ENCODE peak calls at places on chromosomes 2 and 18, in five cellular contexts. One of them, this sample, is unnamed.

GRCh38 chr18:59091204-59091603 is 48.5 kb upstream of the SEC11C start:
- DNase-seq in cardiac muscle cell: no peak
- DNase-seq in PC-3: no peak
- DNase-seq in stomach: no peak
- DNase-seq in lower lobe of right lung: no peak
- DNase-seq in this sample: no peak

GRCh38 chr2:136060401-136060940 is 57.5 kb downstream of the CXCR4 start:
- DNase-seq in cardiac muscle cell: peak; percentile 6
- DNase-seq in PC-3: no peak
- DNase-seq in stomach: no peak
- DNase-seq in lower lobe of right lung: no peak
- DNase-seq in this sample: no peak

GRCh38 chr2:64143154-64144056 is 815 bp downstream of the PELI1 start:
- DNase-seq in cardiac muscle cell: peak; percentile 59
- DNase-seq in PC-3: peak; percentile 41
- DNase-seq in stomach: no peak
- DNase-seq in lower lobe of right lung: peak; percentile 56
- DNase-seq in this sample: no peak

GRCh38 chr2:13109516-13109915 is 392.8 kb downstream of the TRIB2 start:
- DNase-seq in cardiac muscle cell: no peak
- DNase-seq in PC-3: no peak
- DNase-seq in stomach: no peak
- DNase-seq in lower lobe of right lung: no peak
- DNase-seq in this sample: no peak

GRCh38 chr2:159131267-159131790 is 155.2 kb downstream of the WDSUB1 start:
- DNase-seq in cardiac muscle cell: no peak
- DNase-seq in PC-3: no peak
- DNase-seq in stomach: no peak
- DNase-seq in lower lobe of right lung: no peak
- DNase-seq in this sample: no peak

GRCh38 chr2:170148161-170148560 is 29.8 kb upstream of the MYO3B start:
- DNase-seq in cardiac muscle cell: peak; percentile 14
- DNase-seq in PC-3: peak; percentile 78
- DNase-seq in stomach: no peak
- DNase-seq in lower lobe of right lung: no peak
- DNase-seq in this sample: no peak

GRCh38 chr2:31523871-31524492 is 56.8 kb downstream of the SRD5A2 start:
- DNase-seq in cardiac muscle cell: peak; percentile 63
- DNase-seq in PC-3: peak; percentile 86
- DNase-seq in stomach: peak; percentile 55
- DNase-seq in lower lobe of right lung: no peak
- DNase-seq in this sample: peak; percentile 32

GRCh38 chr2:102206666-102207341 is 20.0 kb downstream of the IL1RL2 start:
- DNase-seq in cardiac muscle cell: no peak
- DNase-seq in PC-3: peak; percentile 43
- DNase-seq in stomach: peak; percentile 92
- DNase-seq in lower lobe of right lung: no peak
- DNase-seq in this sample: no peak

GRCh38 chr2:45067859-45068642 is 58.8 kb upstream of the SIX2 start:
- DNase-seq in cardiac muscle cell: peak; percentile 69
- DNase-seq in PC-3: no peak
- DNase-seq in stomach: no peak
- DNase-seq in lower lobe of right lung: no peak
- DNase-seq in this sample: no peak

GRCh38 chr2:225454412-225454811 is 54.9 kb downstream of the NYAP2 start:
- DNase-seq in cardiac muscle cell: no peak
- DNase-seq in PC-3: no peak
- DNase-seq in stomach: no peak
- DNase-seq in lower lobe of right lung: no peak
- DNase-seq in this sample: no peak

GRCh38 chr18:49898421-49898820 is 85.1 kb upstream of the ACAA2 start:
- DNase-seq in cardiac muscle cell: peak; percentile 89
- DNase-seq in PC-3: peak; percentile 59
- DNase-seq in stomach: peak; percentile 48
- DNase-seq in lower lobe of right lung: no peak
- DNase-seq in this sample: peak; percentile 81

GRCh38 chr2:27798476-27798875 is 27.0 kb downstream of the MRPL33 start:
- DNase-seq in cardiac muscle cell: no peak
- DNase-seq in PC-3: no peak
- DNase-seq in stomach: no peak
- DNase-seq in lower lobe of right lung: peak; percentile 49
- DNase-seq in this sample: no peak

GRCh38 chr2:39603436-39603835 is 62.3 kb upstream of the TMEM178A start:
- DNase-seq in cardiac muscle cell: peak; percentile 71
- DNase-seq in PC-3: no peak
- DNase-seq in stomach: no peak
- DNase-seq in lower lobe of right lung: no peak
- DNase-seq in this sample: no peak

GRCh38 chr2:101119431-101119830 is 31.8 kb downstream of the TBC1D8 start:
- DNase-seq in cardiac muscle cell: no peak
- DNase-seq in PC-3: peak; percentile 21
- DNase-seq in stomach: peak; percentile 53
- DNase-seq in lower lobe of right lung: no peak
- DNase-seq in this sample: peak; percentile 41

GRCh38 chr2:1538663-1539062 is 125.4 kb downstream of the TPO start:
- DNase-seq in cardiac muscle cell: peak; percentile 21
- DNase-seq in PC-3: peak; percentile 62
- DNase-seq in stomach: no peak
- DNase-seq in lower lobe of right lung: no peak
- DNase-seq in this sample: no peak

GRCh38 chr18:55513199-55513598 is 74.8 kb downstream of the TCF4 start:
- DNase-seq in cardiac muscle cell: peak; percentile 55
- DNase-seq in PC-3: no peak
- DNase-seq in stomach: no peak
- DNase-seq in lower lobe of right lung: no peak
- DNase-seq in this sample: no peak

GRCh38 chr2:240742602-240743095 is 51.0 kb downstream of the AQP12A start:
- DNase-seq in cardiac muscle cell: no peak
- DNase-seq in PC-3: no peak
- DNase-seq in stomach: no peak
- DNase-seq in lower lobe of right lung: no peak
- DNase-seq in this sample: no peak

GRCh38 chr2:133322909-133323308 is 245.4 kb downstream of the NCKAP5 start:
- DNase-seq in cardiac muscle cell: no peak
- DNase-seq in PC-3: no peak
- DNase-seq in stomach: no peak
- DNase-seq in lower lobe of right lung: no peak
- DNase-seq in this sample: no peak

GRCh38 chr2:205590759-205591158 is 91.5 kb upstream of the NRP2 start:
- DNase-seq in cardiac muscle cell: peak; percentile 16
- DNase-seq in PC-3: peak; percentile 77
- DNase-seq in stomach: no peak
- DNase-seq in lower lobe of right lung: no peak
- DNase-seq in this sample: no peak

GRCh38 chr2:64610456-64610855 is 43.3 kb downstream of the SERTAD2 start:
- DNase-seq in cardiac muscle cell: no peak
- DNase-seq in PC-3: no peak
- DNase-seq in stomach: no peak
- DNase-seq in lower lobe of right lung: no peak
- DNase-seq in this sample: no peak

GRCh38 chr2:48122166-48122565 is 215.9 kb upstream of the FBXO11 start:
- DNase-seq in cardiac muscle cell: no peak
- DNase-seq in PC-3: no peak
- DNase-seq in stomach: no peak
- DNase-seq in lower lobe of right lung: no peak
- DNase-seq in this sample: no peak

DNA sequence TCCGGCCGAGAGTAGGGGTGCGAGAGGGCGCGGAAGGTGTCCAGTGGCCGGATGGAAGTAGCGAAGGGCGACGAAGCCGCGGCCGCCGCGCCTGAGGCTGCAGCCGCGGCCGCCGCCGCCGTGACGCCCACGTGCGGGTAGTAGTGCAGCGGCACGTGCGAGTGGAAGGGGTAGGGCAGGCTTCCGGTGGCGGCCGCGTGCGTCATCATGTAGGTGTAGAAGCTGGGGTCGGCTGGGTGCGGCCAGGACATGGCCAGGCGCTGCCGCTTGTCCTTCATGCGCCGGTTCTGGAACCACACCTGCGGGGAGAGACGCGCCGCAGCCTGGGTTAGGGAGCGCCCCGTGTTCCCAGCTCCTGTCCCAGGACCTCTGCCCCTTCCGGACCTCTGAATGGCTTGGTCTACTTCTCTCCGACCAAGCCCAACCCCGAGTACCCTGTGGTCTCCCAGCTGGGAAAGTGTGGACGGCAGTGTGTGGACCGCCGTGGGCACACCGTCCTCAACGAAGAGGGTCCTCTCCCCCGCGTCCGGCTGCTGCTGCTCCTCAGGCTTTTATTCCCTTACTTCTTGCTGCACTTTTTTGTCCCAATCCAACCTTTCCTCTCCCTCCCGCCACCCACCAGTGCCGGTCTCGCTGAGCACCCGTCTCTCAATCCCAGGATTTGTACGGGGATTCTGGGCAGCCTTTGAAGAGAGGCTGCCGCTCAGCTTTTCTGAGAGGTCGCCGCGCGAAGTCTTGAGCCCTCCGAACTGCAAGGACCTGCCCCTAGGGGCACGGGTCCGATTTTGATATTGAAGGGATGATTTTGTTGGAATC is 3.0 kb downstream of the EVX2 start:
- DNase-seq in cardiac muscle cell: no peak
- DNase-seq in PC-3: no peak
- DNase-seq in stomach: no peak
- DNase-seq in lower lobe of right lung: no peak
- DNase-seq in this sample: no peak
- H3K4me3 ChIP-seq in cardiac muscle cell: peak overlapping the region; percentile 32
- H3K4me3 ChIP-seq in PC-3: no peak overlapping the region
- H3K4me3 ChIP-seq in stomach: peak overlapping the region; percentile 34
- H3K4me3 ChIP-seq in lower lobe of right lung: no peak overlapping the region
- H3K4me3 ChIP-seq in this sample: no peak overlapping the region

DNA sequence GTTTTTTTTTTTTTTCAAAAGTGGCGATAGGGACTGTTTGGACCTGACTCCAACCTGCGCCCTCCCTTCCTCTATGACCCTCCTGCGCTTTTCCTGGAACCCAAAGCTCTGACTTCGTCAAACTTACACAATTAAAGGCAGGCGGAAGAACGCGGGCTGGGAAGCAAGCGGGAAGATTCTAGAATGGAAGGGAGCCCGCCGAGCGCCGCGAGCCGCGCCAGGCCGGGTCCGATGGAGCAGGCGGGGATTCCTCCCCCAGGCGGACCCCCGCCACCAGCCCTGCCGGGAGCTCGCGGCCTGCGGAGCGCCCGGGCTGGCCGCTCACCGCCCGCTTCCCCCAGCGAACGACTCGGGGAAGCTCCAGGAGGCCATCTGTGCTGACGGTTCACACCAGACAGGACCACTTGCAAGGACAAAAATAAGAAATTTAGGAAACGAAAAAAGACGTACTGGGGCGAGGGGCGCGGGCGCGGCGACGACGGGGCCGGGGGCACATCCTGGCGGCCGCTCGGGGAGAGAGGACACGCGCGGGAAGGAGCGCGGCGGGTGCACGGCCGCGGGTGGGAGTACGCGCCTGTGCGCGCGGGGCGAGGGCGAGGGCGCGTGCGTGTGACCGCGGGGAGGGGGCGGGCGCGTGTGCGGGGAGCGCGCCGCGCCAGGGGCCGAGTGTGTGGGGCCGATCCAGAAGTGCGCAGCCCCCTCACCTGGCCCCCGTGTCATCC is 1.1 kb upstream of the SALL3 start:
- DNase-seq in cardiac muscle cell: peak; percentile 20
- DNase-seq in PC-3: no peak
- DNase-seq in stomach: no peak
- DNase-seq in lower lobe of right lung: no peak
- DNase-seq in this sample: no peak
- H3K4me3 ChIP-seq in cardiac muscle cell: peak overlapping the region; percentile 33
- H3K4me3 ChIP-seq in PC-3: no peak overlapping the region
- H3K4me3 ChIP-seq in stomach: peak overlapping the region; percentile 30
- H3K4me3 ChIP-seq in lower lobe of right lung: no peak overlapping the region
- H3K4me3 ChIP-seq in this sample: peak overlapping the region; percentile 15

DNA sequence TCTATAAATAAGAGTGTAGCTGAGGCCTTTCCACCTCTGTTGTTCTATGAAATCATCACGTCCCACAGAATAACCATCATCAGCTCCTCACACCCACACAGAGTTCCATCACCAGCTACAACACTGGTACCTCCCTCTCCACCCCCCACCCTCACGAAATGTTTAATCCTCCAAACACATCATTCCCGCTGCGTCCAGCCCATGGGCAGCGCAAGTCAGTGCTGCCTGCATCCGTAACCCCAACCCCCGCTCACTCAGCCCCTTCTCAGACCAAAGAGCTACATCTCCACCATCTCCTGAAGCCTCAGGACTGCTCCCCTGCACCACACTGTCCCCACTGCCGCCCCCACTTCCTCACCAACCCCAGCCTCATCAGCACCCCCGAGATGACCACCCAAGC is 19.4 kb downstream of the DNMT3A start:
- DNase-seq in cardiac muscle cell: no peak
- DNase-seq in PC-3: no peak
- DNase-seq in stomach: no peak
- DNase-seq in lower lobe of right lung: no peak
- DNase-seq in this sample: no peak
- H3K4me3 ChIP-seq in cardiac muscle cell: no peak overlapping the region
- H3K4me3 ChIP-seq in PC-3: no peak overlapping the region
- H3K4me3 ChIP-seq in stomach: no peak overlapping the region
- H3K4me3 ChIP-seq in lower lobe of right lung: no peak overlapping the region
- H3K4me3 ChIP-seq in this sample: no peak overlapping the region

DNA sequence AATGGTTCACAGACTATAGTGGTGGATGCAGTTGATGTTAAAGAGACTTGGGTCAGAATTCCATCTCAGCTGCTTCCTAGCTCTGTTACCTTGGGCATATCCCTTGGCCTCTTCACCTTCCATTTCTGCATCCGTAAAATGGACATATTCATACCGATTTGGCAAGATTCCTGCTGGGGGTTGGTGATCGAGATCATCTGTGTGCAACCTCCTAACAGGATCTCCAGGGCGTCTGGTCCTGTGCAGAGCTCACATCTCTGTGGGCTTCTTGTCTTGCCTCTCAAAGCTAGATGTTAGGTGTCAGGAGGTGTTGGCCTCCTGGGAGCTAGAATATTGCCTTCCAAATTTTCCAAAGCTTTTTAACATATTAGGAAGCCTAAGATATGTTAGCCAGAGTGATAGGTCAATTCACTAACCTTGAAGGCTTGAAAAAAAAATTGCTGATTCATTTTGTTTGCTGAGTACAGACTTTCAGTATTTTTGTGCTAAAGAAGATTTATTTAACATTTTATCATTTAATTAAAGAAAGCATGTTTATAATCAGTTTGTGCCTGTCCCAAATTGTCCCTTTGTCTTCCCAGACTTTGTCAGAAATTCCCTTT is 69.7 kb upstream of the ZNF516 start:
- DNase-seq in cardiac muscle cell: peak; percentile 20
- DNase-seq in PC-3: no peak
- DNase-seq in stomach: no peak
- DNase-seq in lower lobe of right lung: no peak
- DNase-seq in this sample: no peak
- H3K4me3 ChIP-seq in cardiac muscle cell: no peak overlapping the region
- H3K4me3 ChIP-seq in PC-3: peak overlapping the region; percentile 45
- H3K4me3 ChIP-seq in stomach: peak overlapping the region; percentile 13
- H3K4me3 ChIP-seq in lower lobe of right lung: peak overlapping the region; percentile 28
- H3K4me3 ChIP-seq in this sample: no peak overlapping the region

DNA sequence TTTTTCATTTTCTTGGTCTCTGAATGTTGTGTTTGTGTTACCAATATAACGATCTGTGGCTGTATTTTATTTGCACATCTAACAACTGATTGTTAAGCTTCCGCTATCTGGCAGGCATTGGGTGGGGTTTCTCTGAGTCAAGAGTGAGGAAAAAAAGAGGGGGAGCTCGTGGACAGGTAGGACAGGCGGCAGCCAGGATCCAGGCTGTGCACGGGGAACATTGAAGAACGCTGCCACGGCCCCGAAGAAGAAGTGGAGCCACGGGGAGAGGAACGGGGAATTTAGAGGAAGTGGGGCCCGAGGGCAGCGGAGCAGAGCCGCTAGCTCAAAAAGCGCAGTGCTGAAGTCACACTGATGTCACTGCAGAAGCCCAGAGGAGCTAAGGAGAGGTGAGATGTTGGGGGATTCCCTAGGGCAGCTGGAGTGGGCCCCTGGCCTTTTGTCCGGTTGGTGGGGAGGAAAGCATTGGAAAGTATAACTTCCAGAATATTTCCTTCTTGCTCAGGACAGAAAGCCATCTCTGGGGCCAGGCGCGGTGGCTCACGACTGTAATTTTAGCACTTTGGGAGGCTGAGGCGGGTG is 20.9 kb upstream of the DNMT3A start:
- DNase-seq in cardiac muscle cell: no peak
- DNase-seq in PC-3: peak; percentile 23
- DNase-seq in stomach: peak; percentile 60
- DNase-seq in lower lobe of right lung: peak; percentile 75
- DNase-seq in this sample: no peak
- H3K4me3 ChIP-seq in cardiac muscle cell: no peak overlapping the region
- H3K4me3 ChIP-seq in PC-3: peak overlapping the region; percentile 69
- H3K4me3 ChIP-seq in stomach: peak overlapping the region; percentile 34
- H3K4me3 ChIP-seq in lower lobe of right lung: peak overlapping the region; percentile 47
- H3K4me3 ChIP-seq in this sample: no peak overlapping the region

This sample was measured in astrocyte of the cerebellum.